ENCODE peak calls at places on chromosome X, in five cellular contexts. One of them, this sample, is unnamed.

GRCh38 chrX:50003927-50004326 is 81.5 kb downstream of the CLCN5 start:
- DNase-seq in naive thymus-derived CD8-positive, alpha-beta T cell: no peak
- DNase-seq in esophagus squamous epithelium: no peak
- DNase-seq in GM10248: no peak
- DNase-seq in tibial artery: no peak
- DNase-seq in this sample: no peak

GRCh38 chrX:123487674-123488073 is 245.2 kb downstream of the THOC2 start:
- DNase-seq in naive thymus-derived CD8-positive, alpha-beta T cell: no peak
- DNase-seq in esophagus squamous epithelium: no peak
- DNase-seq in GM10248: no peak
- DNase-seq in tibial artery: no peak
- DNase-seq in this sample: no peak

GRCh38 chrX:38754102-38754790 is 47.0 kb upstream of the MID1IP1 start:
- DNase-seq in naive thymus-derived CD8-positive, alpha-beta T cell: peak
- DNase-seq in esophagus squamous epithelium: no peak
- DNase-seq in GM10248: peak
- DNase-seq in tibial artery: no peak
- DNase-seq in this sample: no peak

GRCh38 chrX:2701600-2701999 is 10.5 kb downstream of the CD99 start:
- DNase-seq in naive thymus-derived CD8-positive, alpha-beta T cell: no peak
- DNase-seq in esophagus squamous epithelium: no peak
- DNase-seq in GM10248: peak
- DNase-seq in tibial artery: no peak
- DNase-seq in this sample: no peak

GRCh38 chrX:3159995-3160715 is 118.9 kb downstream of the ARSF start:
- DNase-seq in naive thymus-derived CD8-positive, alpha-beta T cell: no peak
- DNase-seq in esophagus squamous epithelium: no peak
- DNase-seq in GM10248: no peak
- DNase-seq in tibial artery: no peak
- DNase-seq in this sample: no peak

GRCh38 chrX:40314070-40314469 is 216.3 kb upstream of the BCOR start:
- DNase-seq in naive thymus-derived CD8-positive, alpha-beta T cell: no peak
- DNase-seq in esophagus squamous epithelium: no peak
- DNase-seq in GM10248: no peak
- DNase-seq in tibial artery: no peak
- DNase-seq in this sample: no peak

GRCh38 chrX:73577368-73577767 is 14.4 kb downstream of the CHIC1 start:
- DNase-seq in naive thymus-derived CD8-positive, alpha-beta T cell: no peak
- DNase-seq in esophagus squamous epithelium: no peak
- DNase-seq in GM10248: no peak
- DNase-seq in tibial artery: no peak
- DNase-seq in this sample: no peak

GRCh38 chrX:23276475-23276874 is 58.2 kb upstream of the PTCHD1 start:
- DNase-seq in naive thymus-derived CD8-positive, alpha-beta T cell: no peak
- DNase-seq in esophagus squamous epithelium: no peak
- DNase-seq in GM10248: no peak
- DNase-seq in tibial artery: no peak
- DNase-seq in this sample: no peak

GRCh38 chrX:38279188-38279587 is 48.1 kb downstream of the RPGR start:
- DNase-seq in naive thymus-derived CD8-positive, alpha-beta T cell: no peak
- DNase-seq in esophagus squamous epithelium: no peak
- DNase-seq in GM10248: no peak
- DNase-seq in tibial artery: no peak
- DNase-seq in this sample: no peak

GRCh38 chrX:111164728-111165127 is 68.7 kb downstream of the PAK3 start:
- DNase-seq in naive thymus-derived CD8-positive, alpha-beta T cell: no peak
- DNase-seq in esophagus squamous epithelium: no peak
- DNase-seq in GM10248: no peak
- DNase-seq in tibial artery: no peak
- DNase-seq in this sample: no peak

GRCh38 chrX:40933132-40934078 is 151.8 kb upstream of the USP9X start:
- DNase-seq in naive thymus-derived CD8-positive, alpha-beta T cell: no peak
- DNase-seq in esophagus squamous epithelium: no peak
- DNase-seq in GM10248: no peak
- DNase-seq in tibial artery: no peak
- DNase-seq in this sample: no peak

GRCh38 chrX:38893441-38893840 is 92.2 kb downstream of the MID1IP1 start:
- DNase-seq in naive thymus-derived CD8-positive, alpha-beta T cell: no peak
- DNase-seq in esophagus squamous epithelium: no peak
- DNase-seq in GM10248: no peak
- DNase-seq in tibial artery: no peak
- DNase-seq in this sample: no peak

GRCh38 chrX:133668225-133668931 is 253.1 kb upstream of the GPC4 start:
- DNase-seq in naive thymus-derived CD8-positive, alpha-beta T cell: no peak
- DNase-seq in esophagus squamous epithelium: no peak
- DNase-seq in GM10248: no peak
- DNase-seq in tibial artery: no peak
- DNase-seq in this sample: no peak

GRCh38 chrX:18668468-18668867 is 3.4 kb downstream of the RS1 start:
- DNase-seq in naive thymus-derived CD8-positive, alpha-beta T cell: no peak
- DNase-seq in esophagus squamous epithelium: no peak
- DNase-seq in GM10248: peak
- DNase-seq in tibial artery: no peak
- DNase-seq in this sample: no peak

GRCh38 chrX:71107762-71108360 is 1.3 kb upstream of the CXorf65 start:
- DNase-seq in naive thymus-derived CD8-positive, alpha-beta T cell: peak
- DNase-seq in esophagus squamous epithelium: no peak
- DNase-seq in GM10248: no peak
- DNase-seq in tibial artery: no peak
- DNase-seq in this sample: no peak

GRCh38 chrX:106894392-106894909 is 8.7 kb downstream of the RIPPLY1 start:
- DNase-seq in naive thymus-derived CD8-positive, alpha-beta T cell: peak
- DNase-seq in esophagus squamous epithelium: no peak
- DNase-seq in GM10248: peak
- DNase-seq in tibial artery: no peak
- DNase-seq in this sample: no peak

GRCh38 chrX:107154787-107155620 is 36.4 kb upstream of the RBM41 start:
- DNase-seq in naive thymus-derived CD8-positive, alpha-beta T cell: no peak
- DNase-seq in esophagus squamous epithelium: no peak
- DNase-seq in GM10248: peak
- DNase-seq in tibial artery: no peak
- DNase-seq in this sample: no peak

GRCh38 chrX:5380426-5380825 is 848.2 kb downstream of the NLGN4X start:
- DNase-seq in naive thymus-derived CD8-positive, alpha-beta T cell: no peak
- DNase-seq in esophagus squamous epithelium: no peak
- DNase-seq in GM10248: no peak
- DNase-seq in tibial artery: no peak
- DNase-seq in this sample: no peak

GRCh38 chrX:40105791-40106676 is 8.3 kb upstream of the BCOR start:
- DNase-seq in naive thymus-derived CD8-positive, alpha-beta T cell: peak
- DNase-seq in esophagus squamous epithelium: no peak
- DNase-seq in GM10248: no peak
- DNase-seq in tibial artery: peak
- DNase-seq in this sample: no peak

GRCh38 chrX:12505127-12505526 is 286.1 kb upstream of the PRPS2 start:
- DNase-seq in naive thymus-derived CD8-positive, alpha-beta T cell: no peak
- DNase-seq in esophagus squamous epithelium: no peak
- DNase-seq in GM10248: no peak
- DNase-seq in tibial artery: no peak
- DNase-seq in this sample: no peak

GRCh38 chrX:153603131-153603656 is 4.3 kb upstream of the CCNQ start:
- DNase-seq in naive thymus-derived CD8-positive, alpha-beta T cell: no peak
- DNase-seq in esophagus squamous epithelium: no peak
- DNase-seq in GM10248: no peak
- DNase-seq in tibial artery: no peak
- DNase-seq in this sample: no peak

GRCh38 chrX:41666251-41666650 is 22.5 kb upstream of the GPR34 start:
- DNase-seq in naive thymus-derived CD8-positive, alpha-beta T cell: no peak
- DNase-seq in esophagus squamous epithelium: no peak
- DNase-seq in GM10248: no peak
- DNase-seq in tibial artery: no peak
- DNase-seq in this sample: no peak

GRCh38 chrX:7214251-7214650 is 66.3 kb upstream of the PUDP start:
- DNase-seq in naive thymus-derived CD8-positive, alpha-beta T cell: no peak
- DNase-seq in esophagus squamous epithelium: no peak
- DNase-seq in GM10248: no peak
- DNase-seq in tibial artery: no peak
- DNase-seq in this sample: no peak

GRCh38 chrX:106933538-106933961 is 13.3 kb downstream of the CLDN2 start:
- DNase-seq in naive thymus-derived CD8-positive, alpha-beta T cell: no peak
- DNase-seq in esophagus squamous epithelium: no peak
- DNase-seq in GM10248: no peak
- DNase-seq in tibial artery: no peak
- DNase-seq in this sample: no peak

GRCh38 chrX:72392816-72393800 is 87.4 kb upstream of the CITED1 start:
- DNase-seq in naive thymus-derived CD8-positive, alpha-beta T cell: no peak
- DNase-seq in esophagus squamous epithelium: no peak
- DNase-seq in GM10248: no peak
- DNase-seq in tibial artery: no peak
- DNase-seq in this sample: no peak

GRCh38 chrX:19814240-19814639 is 73.2 kb downstream of the SH3KBP1 start:
- DNase-seq in naive thymus-derived CD8-positive, alpha-beta T cell: no peak
- DNase-seq in esophagus squamous epithelium: no peak
- DNase-seq in GM10248: no peak
- DNase-seq in tibial artery: no peak
- DNase-seq in this sample: no peak

GRCh38 chrX:151538190-151539122 is 25.0 kb upstream of the PASD1 start:
- DNase-seq in naive thymus-derived CD8-positive, alpha-beta T cell: no peak
- DNase-seq in esophagus squamous epithelium: no peak
- DNase-seq in GM10248: no peak
- DNase-seq in tibial artery: no peak
- DNase-seq in this sample: no peak

GRCh38 chrX:131595120-131595519 is 51.2 kb downstream of the OR13H1 start:
- DNase-seq in naive thymus-derived CD8-positive, alpha-beta T cell: no peak
- DNase-seq in esophagus squamous epithelium: no peak
- DNase-seq in GM10248: no peak
- DNase-seq in tibial artery: no peak
- DNase-seq in this sample: no peak

GRCh38 chrX:30690330-30690729 is 37.1 kb downstream of the GK start:
- DNase-seq in naive thymus-derived CD8-positive, alpha-beta T cell: no peak
- DNase-seq in esophagus squamous epithelium: no peak
- DNase-seq in GM10248: no peak
- DNase-seq in tibial artery: no peak
- DNase-seq in this sample: no peak

GRCh38 chrX:129360175-129360574 is 163.1 kb downstream of the SMARCA1 start:
- DNase-seq in naive thymus-derived CD8-positive, alpha-beta T cell: peak
- DNase-seq in esophagus squamous epithelium: no peak
- DNase-seq in GM10248: peak
- DNase-seq in tibial artery: no peak
- DNase-seq in this sample: no peak

GRCh38 chrX:40952855-40953254 is 132.4 kb upstream of the USP9X start:
- DNase-seq in naive thymus-derived CD8-positive, alpha-beta T cell: no peak
- DNase-seq in esophagus squamous epithelium: no peak
- DNase-seq in GM10248: peak
- DNase-seq in tibial artery: no peak
- DNase-seq in this sample: no peak